ENCODE peak calls at places on chromosome 6, in six cellular contexts. One of them, this sample, is unnamed.
A peak's percentile ranks its signal among the peaks of the same experiment; 100 is the strongest.

GRCh38 chr6:19805146-19805515 is 32.0 kb upstream of the ID4 start:
- DNase-seq in bronchial epithelial cell: no peak
- DNase-seq in stomach: no peak
- DNase-seq in omental fat pad: no peak
- DNase-seq in tibial nerve: no peak
- DNase-seq in dorsolateral prefrontal cortex: no peak
- DNase-seq in this sample: no peak

GRCh38 chr6:137134483-137134882 is 39.0 kb downstream of the IL22RA2 start:
- DNase-seq in omental fat pad: no peak
- DNase-seq in stomach: no peak
- DNase-seq in dorsolateral prefrontal cortex: no peak
- DNase-seq in tibial nerve: no peak
- DNase-seq in bronchial epithelial cell: no peak
- DNase-seq in this sample: no peak

GRCh38 chr6:30915591-30915946 is 1.5 kb downstream of the VARS2 start:
- DNase-seq in stomach: no peak
- DNase-seq in omental fat pad: no peak
- DNase-seq in dorsolateral prefrontal cortex: peak; percentile 18
- DNase-seq in tibial nerve: no peak
- DNase-seq in bronchial epithelial cell: peak; percentile 64
- DNase-seq in this sample: no peak

GRCh38 chr6:35312763-35313125 is 15.1 kb downstream of the DEF6 start:
- DNase-seq in bronchial epithelial cell: no peak
- DNase-seq in omental fat pad: no peak
- DNase-seq in stomach: no peak
- DNase-seq in tibial nerve: no peak
- DNase-seq in dorsolateral prefrontal cortex: no peak
- DNase-seq in this sample: no peak

GRCh38 chr6:111552241-111552744 is 53.4 kb downstream of the TRAF3IP2 start:
- DNase-seq in stomach: peak; percentile 82
- DNase-seq in dorsolateral prefrontal cortex: peak; percentile 56
- DNase-seq in omental fat pad: no peak
- DNase-seq in tibial nerve: peak; percentile 51
- DNase-seq in bronchial epithelial cell: peak; percentile 82
- DNase-seq in this sample: peak; percentile 42

GRCh38 chr6:49565855-49566254 is 15.4 kb downstream of the C6orf141 start:
- DNase-seq in stomach: no peak
- DNase-seq in dorsolateral prefrontal cortex: no peak
- DNase-seq in bronchial epithelial cell: peak; percentile 50
- DNase-seq in omental fat pad: no peak
- DNase-seq in tibial nerve: no peak
- DNase-seq in this sample: no peak

GRCh38 chr6:134247271-134247833 is 70.6 kb downstream of the SGK1 start:
- DNase-seq in bronchial epithelial cell: peak; percentile 85
- DNase-seq in stomach: no peak
- DNase-seq in omental fat pad: no peak
- DNase-seq in tibial nerve: no peak
- DNase-seq in dorsolateral prefrontal cortex: no peak
- DNase-seq in this sample: no peak

GRCh38 chr6:53244958-53245357 is 96.3 kb upstream of the GCM1 start:
- DNase-seq in bronchial epithelial cell: no peak
- DNase-seq in dorsolateral prefrontal cortex: no peak
- DNase-seq in stomach: no peak
- DNase-seq in omental fat pad: no peak
- DNase-seq in tibial nerve: no peak
- DNase-seq in this sample: no peak

GRCh38 chr6:85460951-85461805 is 11.3 kb downstream of the NT5E start:
- DNase-seq in stomach: no peak
- DNase-seq in bronchial epithelial cell: no peak
- DNase-seq in tibial nerve: no peak
- DNase-seq in omental fat pad: no peak
- DNase-seq in dorsolateral prefrontal cortex: no peak
- DNase-seq in this sample: no peak

GRCh38 chr6:26431258-26432162 is 8.8 kb upstream of the BTN3A3 start:
- DNase-seq in bronchial epithelial cell: no peak
- DNase-seq in omental fat pad: no peak
- DNase-seq in stomach: no peak
- DNase-seq in dorsolateral prefrontal cortex: no peak
- DNase-seq in tibial nerve: no peak
- DNase-seq in this sample: no peak
- TF ChIP-seq CTCF in bronchial epithelial cell: no peak
- TF ChIP-seq CTCF in omental fat pad: no peak
- TF ChIP-seq CTCF in stomach: no peak
- TF ChIP-seq CTCF in dorsolateral prefrontal cortex: no peak
- TF ChIP-seq CTCF in tibial nerve: no peak
- TF ChIP-seq CTCF in this sample: no peak

GRCh38 chr6:14711056-14711703 is 534.7 kb upstream of the JARID2 start:
- DNase-seq in dorsolateral prefrontal cortex: no peak
- DNase-seq in bronchial epithelial cell: peak; percentile 96
- DNase-seq in stomach: peak; percentile 44
- DNase-seq in omental fat pad: no peak
- DNase-seq in tibial nerve: no peak
- DNase-seq in this sample: no peak
- TF ChIP-seq CTCF in dorsolateral prefrontal cortex: no peak
- TF ChIP-seq CTCF in bronchial epithelial cell: peak; percentile 82
- TF ChIP-seq CTCF in stomach: peak; percentile 25
- TF ChIP-seq CTCF in omental fat pad: no peak
- TF ChIP-seq CTCF in tibial nerve: no peak
- TF ChIP-seq CTCF in this sample: no peak

DNA sequence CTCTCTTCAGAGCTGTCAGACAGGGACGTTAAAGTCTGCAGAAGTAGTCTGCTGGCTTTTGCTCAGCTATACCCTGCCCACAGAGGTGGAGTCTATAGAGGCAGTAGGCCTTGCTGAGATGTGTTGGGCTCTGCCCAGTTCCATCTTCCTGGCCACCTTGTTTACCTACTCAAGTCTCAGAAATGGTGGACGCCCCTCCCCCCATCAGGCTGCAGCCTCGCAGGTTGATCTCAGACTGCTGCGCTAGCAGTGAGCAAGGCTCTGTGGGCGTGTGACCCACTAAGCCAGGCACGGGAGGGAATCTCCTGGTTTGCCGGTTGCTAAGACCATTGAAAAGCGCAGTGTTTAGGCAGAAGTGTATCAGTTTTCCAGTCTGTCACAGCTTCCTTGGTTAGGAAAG is 305.0 kb downstream of the BCKDHB start:
- DNase-seq in dorsolateral prefrontal cortex: no peak
- DNase-seq in bronchial epithelial cell: no peak
- DNase-seq in stomach: no peak
- DNase-seq in omental fat pad: no peak
- DNase-seq in tibial nerve: no peak
- DNase-seq in this sample: no peak
- TF ChIP-seq CTCF in dorsolateral prefrontal cortex: no peak
- TF ChIP-seq CTCF in bronchial epithelial cell: no peak
- TF ChIP-seq CTCF in stomach: no peak
- TF ChIP-seq CTCF in omental fat pad: no peak
- TF ChIP-seq CTCF in tibial nerve: no peak
- TF ChIP-seq CTCF in this sample: no peak

GRCh38 chr6:146785001-146785585 is 186.3 kb downstream of the ADGB start:
- DNase-seq in stomach: no peak
- DNase-seq in omental fat pad: no peak
- DNase-seq in bronchial epithelial cell: peak; percentile 46
- DNase-seq in dorsolateral prefrontal cortex: no peak
- DNase-seq in tibial nerve: no peak
- DNase-seq in this sample: no peak
- TF ChIP-seq CTCF in stomach: no peak
- TF ChIP-seq CTCF in omental fat pad: no peak
- TF ChIP-seq CTCF in bronchial epithelial cell: peak; percentile 54
- TF ChIP-seq CTCF in dorsolateral prefrontal cortex: peak; percentile 31
- TF ChIP-seq CTCF in tibial nerve: no peak
- TF ChIP-seq CTCF in this sample: peak; percentile 62

This sample was measured in glutamatergic neuron.